ENCODE peak calls at places on chromosomes 6 and 20, in seven cellular contexts. Q, T, D, I, W, C and O are unnamed samples.

GRCh38 chr20:32792316-32792715 is 27.4 kb upstream of the MAPRE1 start:
- ATAC-seq in Q (no peak), T (no peak), D (no peak), I (no peak), W (no peak), C (no peak), O (no peak)

GRCh38 chr6:90072501-90072900 is 178.2 kb downstream of the GJA10 start:
- ATAC-seq in Q (no peak), T (no peak), D (no peak), I (no peak), W (no peak), C (no peak), O (no peak)

GRCh38 chr20:32764000-32764960 is 2.1 kb downstream of the DNMT3B start:
- ATAC-seq in Q (no peak), T (no peak), D (no peak), I (no peak), W (no peak), C (no peak), O (no peak)

GRCh38 chr6:137736048-137736846 is 130.8 kb upstream of the TNFAIP3 start:
- ATAC-seq in Q (no peak), T (no peak), D (no peak), I (no peak), W (no peak), C (no peak), O (no peak)

GRCh38 chr6:31010393-31011060 is at the start of gene MUC22:
- ATAC-seq in Q (peak; percentile 61), T (no peak), D (no peak), I (no peak), W (no peak), C (no peak), O (no peak)

GRCh38 chr20:32406701-32407100 is 48.6 kb downstream of the ASXL1 start:
- ATAC-seq in Q (no peak), T (no peak), D (no peak), I (no peak), W (no peak), C (no peak), O (no peak)

GRCh38 chr6:2168480-2168879 is 76.9 kb downstream of the GMDS start:
- ATAC-seq in Q (no peak), T (no peak), D (no peak), I (no peak), W (no peak), C (no peak), O (no peak)

GRCh38 chr6:57069228-57069627 is 20.8 kb upstream of the ZNF451 start:
- ATAC-seq in Q (no peak), T (no peak), D (no peak), I (no peak), W (no peak), C (no peak), O (no peak)

GRCh38 chr20:25685276-25686080 is 11.2 kb downstream of the ZNF337 start:
- ATAC-seq in Q (peak; percentile 73), T (no peak), D (no peak), I (no peak), W (no peak), C (peak; percentile 12), O (no peak)

GRCh38 chr6:18471232-18471964 is 84.2 kb downstream of the RNF144B start:
- ATAC-seq in Q (no peak), T (no peak), D (no peak), I (no peak), W (no peak), C (peak; percentile 96), O (no peak)

GRCh38 chr20:29497261-29497671 is 1760.2 kb upstream of the DEFB115 start:
- ATAC-seq in Q (no peak), T (no peak), D (peak; percentile 44), I (no peak), W (no peak), C (peak; percentile 52), O (peak; percentile 48)

GRCh38 chr6:82178084-82178758 is 69.3 kb downstream of the IBTK start:
- ATAC-seq in Q (peak; percentile 55), T (peak; percentile 61), D (peak; percentile 68), I (peak; percentile 50), W (peak; percentile 51), C (no peak), O (no peak)
- TF ChIP-seq CTCF in Q (peak; percentile 61), T (no peak), D (no peak), I (peak; percentile 32), W (no peak), C (peak; percentile 41), O (peak; percentile 14)

DNA sequence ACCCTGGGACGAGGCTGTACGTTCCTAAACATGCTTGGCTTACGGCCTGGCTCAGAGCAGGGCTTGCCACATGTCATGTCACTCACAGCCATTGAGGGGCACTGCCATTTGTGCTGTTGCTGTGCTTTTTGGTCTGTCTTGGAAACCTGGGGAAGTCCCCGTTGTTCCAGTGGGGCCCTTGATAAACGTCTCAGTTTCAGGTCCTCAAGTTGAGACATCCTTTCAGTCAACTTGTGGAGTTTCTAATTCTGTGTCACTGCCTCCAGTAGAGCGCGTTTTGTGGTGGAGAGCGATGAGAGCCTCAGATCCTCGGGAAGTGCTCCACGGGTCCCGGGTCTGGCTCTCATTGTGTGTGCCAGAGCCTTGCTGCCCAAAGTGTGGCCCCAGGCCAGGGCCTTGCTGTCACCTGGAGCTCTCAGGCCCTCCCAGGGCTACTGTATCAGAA is 43.0 kb upstream of the CCR6 start:
- ATAC-seq in Q (no peak), T (no peak), D (peak; percentile 43), I (no peak), W (peak; percentile 85), C (no peak), O (no peak)
- TF ChIP-seq CTCF in Q (no peak), T (no peak), D (no peak), I (no peak), W (no peak), C (no peak), O (no peak)

GRCh38 chr6:159044899-159045727 is at the start of gene TAGAP:
- ATAC-seq in Q (peak; percentile 53), T (peak; percentile 79), D (peak; percentile 86), I (no peak), W (peak; percentile 78), C (peak; percentile 69), O (peak; percentile 70)

GRCh38 chr6:159043986-159044385 is 805 bp downstream of the TAGAP start:
- ATAC-seq in Q (no peak), T (peak; percentile 24), D (no peak), I (no peak), W (no peak), C (no peak), O (no peak)

GRCh38 chr6:159043236-159043635 is 1.6 kb downstream of the TAGAP start:
- ATAC-seq in Q (no peak), T (no peak), D (no peak), I (no peak), W (no peak), C (no peak), O (no peak)

GRCh38 chr6:159047896-159048685 is 3.3 kb upstream of the TAGAP start:
- ATAC-seq in Q (no peak), T (no peak), D (no peak), I (no peak), W (no peak), C (no peak), O (no peak)

GRCh38 chr6:159045826-159046225 is 1.0 kb upstream of the TAGAP start:
- ATAC-seq in Q (no peak), T (no peak), D (no peak), I (no peak), W (no peak), C (no peak), O (no peak)
- TF ChIP-seq CTCF in Q (no peak), T (no peak), D (no peak), I (no peak), W (no peak), C (no peak), O (no peak)

GRCh38 chr6:38063973-38064372 is 244.4 kb downstream of the ZFAND3 start:
- ATAC-seq in Q (no peak), T (no peak), D (no peak), I (no peak), W (no peak), C (no peak), O (no peak)

GRCh38 chr6:38067263-38067980 is 247.9 kb downstream of the ZFAND3 start:
- ATAC-seq in Q (no peak), T (no peak), D (no peak), I (no peak), W (no peak), C (no peak), O (no peak)

GRCh38 chr6:38065734-38066133 is 246.2 kb downstream of the ZFAND3 start:
- ATAC-seq in Q (no peak), T (no peak), D (no peak), I (no peak), W (no peak), C (no peak), O (no peak)

GRCh38 chr6:38064431-38064830 is 244.9 kb downstream of the ZFAND3 start:
- ATAC-seq in Q (no peak), T (no peak), D (no peak), I (no peak), W (no peak), C (no peak), O (no peak)

GRCh38 chr6:38068854-38069253 is 249.3 kb downstream of the ZFAND3 start:
- ATAC-seq in Q (no peak), T (no peak), D (peak; percentile 65), I (no peak), W (no peak), C (no peak), O (no peak)
- TF ChIP-seq CTCF in Q (peak; percentile 16), T (no peak), D (no peak), I (no peak), W (no peak), C (peak; percentile 13), O (no peak)

GRCh38 chr20:59672576-59672975 is 68.2 kb downstream of the PHACTR3 start:
- ATAC-seq in Q (no peak), T (no peak), D (no peak), I (no peak), W (no peak), C (no peak), O (no peak)

GRCh38 chr20:59671661-59672471 is 67.5 kb downstream of the PHACTR3 start:
- ATAC-seq in Q (no peak), T (no peak), D (no peak), I (no peak), W (no peak), C (no peak), O (no peak)

GRCh38 chr20:59669451-59669850 is 65.1 kb downstream of the PHACTR3 start:
- ATAC-seq in Q (no peak), T (no peak), D (no peak), I (no peak), W (no peak), C (no peak), O (no peak)

GRCh38 chr20:59668926-59669325 is 64.6 kb downstream of the PHACTR3 start:
- ATAC-seq in Q (no peak), T (no peak), D (no peak), I (no peak), W (no peak), C (no peak), O (no peak)

DNA sequence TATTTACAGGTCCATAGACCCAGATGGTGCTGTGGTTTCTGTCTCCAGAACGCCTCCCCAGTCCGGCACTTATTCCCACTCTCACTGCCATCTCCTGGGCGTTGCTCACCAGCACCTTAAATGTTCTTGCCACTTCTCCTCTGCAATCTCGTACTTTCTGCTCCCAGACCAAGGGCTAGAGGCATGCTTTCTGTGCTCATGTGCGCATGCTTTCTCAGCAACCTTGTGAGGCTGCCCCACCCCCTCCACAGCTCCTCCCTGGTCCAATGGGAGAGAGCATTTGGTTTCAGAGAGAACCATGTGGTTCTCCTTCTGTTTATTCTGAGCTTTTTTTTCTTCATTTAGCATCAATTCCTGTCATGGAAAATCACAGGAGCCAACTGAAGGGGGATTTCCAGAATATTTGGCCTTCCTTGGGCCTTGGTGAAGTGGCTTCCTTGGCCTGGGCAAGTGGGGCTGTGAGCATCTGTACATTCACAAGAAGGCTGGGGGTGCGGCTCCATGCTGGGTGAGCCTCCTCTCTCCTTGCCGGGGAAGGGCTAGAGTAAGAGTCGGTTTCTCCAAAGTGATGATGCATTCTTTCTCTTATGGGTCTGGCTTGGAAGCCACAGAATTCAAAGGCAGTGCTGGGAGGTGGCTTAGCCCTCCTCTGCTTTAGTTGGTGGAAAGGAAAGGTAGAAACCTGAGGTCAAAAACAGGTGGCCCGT is 66.6 kb downstream of the PHACTR3 start:
- ATAC-seq in Q (no peak), T (no peak), D (no peak), I (no peak), W (no peak), C (no peak), O (no peak)
- TF ChIP-seq CTCF in Q (no peak), T (no peak), D (no peak), I (no peak), W (no peak), C (no peak), O (no peak)